ENCODE peak calls at places on chromosomes 2 and 18, in five cellular contexts. One of them, this sample, is unnamed.

GRCh38 chr2:37506407-37507068 is 162.1 kb downstream of the QPCT start:
- DNase-seq in endothelial cell: no peak
- DNase-seq in esophagus squamous epithelium: no peak
- DNase-seq in NCI-H2029 treated with DMSO at 0.1 percent for 48 hours: no peak
- DNase-seq in activated CD4-positive, alpha-beta T cell treated with anti-CD3 and anti-CD28 coated beads for 36 hours: no peak
- DNase-seq in this sample: no peak

GRCh38 chr2:134319581-134320246 is 65.8 kb downstream of the MGAT5 start:
- DNase-seq in NCI-H2029 treated with DMSO at 0.1 percent for 48 hours: peak
- DNase-seq in esophagus squamous epithelium: no peak
- DNase-seq in endothelial cell: no peak
- DNase-seq in activated CD4-positive, alpha-beta T cell treated with anti-CD3 and anti-CD28 coated beads for 36 hours: peak
- DNase-seq in this sample: peak

GRCh38 chr2:45765007-45765767 is 113.7 kb downstream of the PRKCE start:
- DNase-seq in activated CD4-positive, alpha-beta T cell treated with anti-CD3 and anti-CD28 coated beads for 36 hours: no peak
- DNase-seq in esophagus squamous epithelium: no peak
- DNase-seq in NCI-H2029 treated with DMSO at 0.1 percent for 48 hours: no peak
- DNase-seq in endothelial cell: no peak
- DNase-seq in this sample: no peak

GRCh38 chr2:26532301-26533250 is 54.7 kb upstream of the OTOF start:
- DNase-seq in endothelial cell: no peak
- DNase-seq in activated CD4-positive, alpha-beta T cell treated with anti-CD3 and anti-CD28 coated beads for 36 hours: no peak
- DNase-seq in NCI-H2029 treated with DMSO at 0.1 percent for 48 hours: no peak
- DNase-seq in esophagus squamous epithelium: no peak
- DNase-seq in this sample: no peak

GRCh38 chr18:50119363-50119762 is 75.6 kb downstream of the MYO5B start:
- DNase-seq in endothelial cell: no peak
- DNase-seq in esophagus squamous epithelium: no peak
- DNase-seq in NCI-H2029 treated with DMSO at 0.1 percent for 48 hours: no peak
- DNase-seq in activated CD4-positive, alpha-beta T cell treated with anti-CD3 and anti-CD28 coated beads for 36 hours: no peak
- DNase-seq in this sample: no peak

GRCh38 chr18:30613467-30613801 is 429.1 kb downstream of the DSC3 start:
- DNase-seq in activated CD4-positive, alpha-beta T cell treated with anti-CD3 and anti-CD28 coated beads for 36 hours: no peak
- DNase-seq in esophagus squamous epithelium: no peak
- DNase-seq in NCI-H2029 treated with DMSO at 0.1 percent for 48 hours: no peak
- DNase-seq in endothelial cell: no peak
- DNase-seq in this sample: no peak

GRCh38 chr2:23422089-23423061 is 37.4 kb downstream of the KLHL29 start:
- DNase-seq in activated CD4-positive, alpha-beta T cell treated with anti-CD3 and anti-CD28 coated beads for 36 hours: no peak
- DNase-seq in esophagus squamous epithelium: no peak
- DNase-seq in NCI-H2029 treated with DMSO at 0.1 percent for 48 hours: no peak
- DNase-seq in endothelial cell: no peak
- DNase-seq in this sample: no peak

GRCh38 chr2:168977608-168978007 is 53.5 kb downstream of the ABCB11 start:
- DNase-seq in NCI-H2029 treated with DMSO at 0.1 percent for 48 hours: no peak
- DNase-seq in activated CD4-positive, alpha-beta T cell treated with anti-CD3 and anti-CD28 coated beads for 36 hours: no peak
- DNase-seq in endothelial cell: no peak
- DNase-seq in esophagus squamous epithelium: no peak
- DNase-seq in this sample: no peak

GRCh38 chr2:84686783-84687442 is 170.6 kb downstream of the DNAH6 start:
- DNase-seq in activated CD4-positive, alpha-beta T cell treated with anti-CD3 and anti-CD28 coated beads for 36 hours: no peak
- DNase-seq in esophagus squamous epithelium: no peak
- DNase-seq in endothelial cell: no peak
- DNase-seq in NCI-H2029 treated with DMSO at 0.1 percent for 48 hours: no peak
- DNase-seq in this sample: no peak

GRCh38 chr2:122864728-122865127 is 1109.3 kb downstream of the TSN start:
- DNase-seq in NCI-H2029 treated with DMSO at 0.1 percent for 48 hours: no peak
- DNase-seq in activated CD4-positive, alpha-beta T cell treated with anti-CD3 and anti-CD28 coated beads for 36 hours: no peak
- DNase-seq in esophagus squamous epithelium: no peak
- DNase-seq in endothelial cell: no peak
- DNase-seq in this sample: no peak

GRCh38 chr2:64467463-64467843 is 13.5 kb downstream of the LGALSL start:
- DNase-seq in activated CD4-positive, alpha-beta T cell treated with anti-CD3 and anti-CD28 coated beads for 36 hours: no peak
- DNase-seq in esophagus squamous epithelium: no peak
- DNase-seq in NCI-H2029 treated with DMSO at 0.1 percent for 48 hours: no peak
- DNase-seq in endothelial cell: no peak
- DNase-seq in this sample: no peak

GRCh38 chr2:235747868-235748144 is 254.0 kb downstream of the AGAP1 start:
- DNase-seq in esophagus squamous epithelium: no peak
- DNase-seq in endothelial cell: no peak
- DNase-seq in activated CD4-positive, alpha-beta T cell treated with anti-CD3 and anti-CD28 coated beads for 36 hours: no peak
- DNase-seq in NCI-H2029 treated with DMSO at 0.1 percent for 48 hours: peak
- DNase-seq in this sample: peak

GRCh38 chr2:152755029-152755428 is 36.6 kb downstream of the ARL6IP6 start:
- DNase-seq in activated CD4-positive, alpha-beta T cell treated with anti-CD3 and anti-CD28 coated beads for 36 hours: peak
- DNase-seq in esophagus squamous epithelium: no peak
- DNase-seq in NCI-H2029 treated with DMSO at 0.1 percent for 48 hours: no peak
- DNase-seq in endothelial cell: peak
- DNase-seq in this sample: no peak

GRCh38 chr2:74891136-74891764 is 57.3 kb downstream of the HK2 start:
- DNase-seq in activated CD4-positive, alpha-beta T cell treated with anti-CD3 and anti-CD28 coated beads for 36 hours: no peak
- DNase-seq in endothelial cell: no peak
- DNase-seq in NCI-H2029 treated with DMSO at 0.1 percent for 48 hours: no peak
- DNase-seq in esophagus squamous epithelium: no peak
- DNase-seq in this sample: no peak

GRCh38 chr2:65092791-65093190 is 36.6 kb downstream of the CEP68 start:
- DNase-seq in endothelial cell: no peak
- DNase-seq in esophagus squamous epithelium: no peak
- DNase-seq in activated CD4-positive, alpha-beta T cell treated with anti-CD3 and anti-CD28 coated beads for 36 hours: no peak
- DNase-seq in NCI-H2029 treated with DMSO at 0.1 percent for 48 hours: no peak
- DNase-seq in this sample: no peak

GRCh38 chr2:66561645-66562336 is 126.9 kb downstream of the MEIS1 start:
- DNase-seq in NCI-H2029 treated with DMSO at 0.1 percent for 48 hours: no peak
- DNase-seq in activated CD4-positive, alpha-beta T cell treated with anti-CD3 and anti-CD28 coated beads for 36 hours: no peak
- DNase-seq in esophagus squamous epithelium: no peak
- DNase-seq in endothelial cell: no peak
- DNase-seq in this sample: no peak

GRCh38 chr2:15107137-15107536 is 454.0 kb downstream of the NBAS start:
- DNase-seq in NCI-H2029 treated with DMSO at 0.1 percent for 48 hours: no peak
- DNase-seq in endothelial cell: no peak
- DNase-seq in activated CD4-positive, alpha-beta T cell treated with anti-CD3 and anti-CD28 coated beads for 36 hours: no peak
- DNase-seq in esophagus squamous epithelium: no peak
- DNase-seq in this sample: no peak

GRCh38 chr2:202545523-202545922 is 89.2 kb upstream of the FAM117B start:
- DNase-seq in endothelial cell: no peak
- DNase-seq in NCI-H2029 treated with DMSO at 0.1 percent for 48 hours: no peak
- DNase-seq in esophagus squamous epithelium: no peak
- DNase-seq in activated CD4-positive, alpha-beta T cell treated with anti-CD3 and anti-CD28 coated beads for 36 hours: no peak
- DNase-seq in this sample: no peak

GRCh38 chr2:217277646-217278048 is 417.8 kb upstream of the TNP1 start:
- DNase-seq in activated CD4-positive, alpha-beta T cell treated with anti-CD3 and anti-CD28 coated beads for 36 hours: no peak
- DNase-seq in endothelial cell: no peak
- DNase-seq in esophagus squamous epithelium: no peak
- DNase-seq in NCI-H2029 treated with DMSO at 0.1 percent for 48 hours: no peak
- DNase-seq in this sample: no peak

GRCh38 chr2:96267159-96267971 is 1.3 kb downstream of the CIAO1 start:
- DNase-seq in esophagus squamous epithelium: no peak
- DNase-seq in activated CD4-positive, alpha-beta T cell treated with anti-CD3 and anti-CD28 coated beads for 36 hours: peak
- DNase-seq in endothelial cell: peak
- DNase-seq in NCI-H2029 treated with DMSO at 0.1 percent for 48 hours: no peak
- DNase-seq in this sample: peak

GRCh38 chr18:55910328-55910727 is 322.3 kb upstream of the TCF4 start:
- DNase-seq in endothelial cell: no peak
- DNase-seq in activated CD4-positive, alpha-beta T cell treated with anti-CD3 and anti-CD28 coated beads for 36 hours: no peak
- DNase-seq in NCI-H2029 treated with DMSO at 0.1 percent for 48 hours: no peak
- DNase-seq in esophagus squamous epithelium: no peak
- DNase-seq in this sample: no peak

GRCh38 chr2:238139141-238139840 is 823 bp downstream of the KLHL30 start:
- DNase-seq in endothelial cell: peak
- DNase-seq in NCI-H2029 treated with DMSO at 0.1 percent for 48 hours: no peak
- DNase-seq in activated CD4-positive, alpha-beta T cell treated with anti-CD3 and anti-CD28 coated beads for 36 hours: peak
- DNase-seq in esophagus squamous epithelium: no peak
- DNase-seq in this sample: peak

GRCh38 chr2:38138996-38139395 is 63.0 kb upstream of the CYP1B1 start:
- DNase-seq in esophagus squamous epithelium: no peak
- DNase-seq in activated CD4-positive, alpha-beta T cell treated with anti-CD3 and anti-CD28 coated beads for 36 hours: no peak
- DNase-seq in endothelial cell: no peak
- DNase-seq in NCI-H2029 treated with DMSO at 0.1 percent for 48 hours: no peak
- DNase-seq in this sample: no peak

This sample was measured in iPS-NIHi11.